ENCODE peak calls at places on chromosomes 6 and 20, in ten cellular contexts. Y, A, I, C, Z, B, U, V, J and E are unnamed samples. For H3K4me1, the result is how much of the 10 kb centered on the place peaks cover.

GRCh38 chr6:35311390-35312075 is 13.9 kb downstream of the DEF6 start:
- DNase-seq in Y (no peak), A (no peak), I (no peak), C (no peak), Z (no peak), B (no peak), U (no peak), V (no peak), J (no peak), E (peak)

GRCh38 chr6:100088009-100088408 is 94.0 kb upstream of the MCHR2 start:
- DNase-seq in Y (no peak), A (no peak), I (no peak), C (no peak), Z (peak), B (no peak), U (no peak), V (no peak), J (no peak), E (no peak)

GRCh38 chr20:10985536-10985935 is 311.7 kb upstream of the JAG1 start:
- DNase-seq in Y (no peak), A (no peak), I (no peak), C (no peak), Z (peak), B (no peak), U (no peak), V (no peak), J (no peak), E (no peak)

GRCh38 chr20:58092353-58092752 is 136.1 kb downstream of the ANKRD60 start:
- DNase-seq in Y (no peak), A (no peak), I (no peak), C (no peak), Z (no peak), B (no peak), U (no peak), V (no peak), J (no peak), E (no peak)

GRCh38 chr20:34954905-34955231 is 738 bp downstream of the GSS start:
- DNase-seq in Y (peak), A (peak), I (no peak), C (no peak), Z (no peak), B (no peak), U (no peak), V (peak), J (no peak), E (peak)

GRCh38 chr6:80143312-80143960 is 37.0 kb downstream of the BCKDHB start:
- DNase-seq in Y (peak), A (peak), I (no peak), C (peak), Z (peak), B (no peak), U (no peak), V (no peak), J (peak), E (peak)

GRCh38 chr6:169785566-169785965 is 34.1 kb downstream of the ERMARD start:
- DNase-seq in Y (no peak), A (no peak), I (no peak), C (no peak), Z (no peak), B (no peak), U (no peak), V (no peak), J (no peak), E (no peak)

GRCh38 chr6:27178001-27178730 is 69.3 kb upstream of the PRSS16 start:
- DNase-seq in Y (peak), A (peak), I (peak), C (peak), Z (peak), B (peak), U (no peak), V (peak), J (no peak), E (peak)

GRCh38 chr6:10237284-10238043 is 177.4 kb downstream of the TFAP2A start:
- DNase-seq in Y (no peak), A (no peak), I (peak), C (no peak), Z (peak), B (no peak), U (no peak), V (no peak), J (no peak), E (peak)

GRCh38 chr6:73391735-73392134 is 2.9 kb upstream of the DDX43 start:
- DNase-seq in Y (no peak), A (no peak), I (no peak), C (no peak), Z (no peak), B (no peak), U (no peak), V (no peak), J (no peak), E (no peak)

GRCh38 chr6:13922750-13923149 is 2.0 kb upstream of the RNF182 start:
- DNase-seq in Y (no peak), A (no peak), I (no peak), C (no peak), Z (no peak), B (no peak), U (no peak), V (no peak), J (no peak), E (no peak)

GRCh38 chr6:162056745-162057144 is 670.8 kb downstream of the PRKN start:
- DNase-seq in Y (no peak), A (no peak), I (no peak), C (peak), Z (no peak), B (peak), U (peak), V (no peak), J (no peak), E (no peak)

GRCh38 chr20:10632681-10633509 is 40.9 kb downstream of the JAG1 start:
- DNase-seq in Y (no peak), A (no peak), I (no peak), C (no peak), Z (peak), B (no peak), U (no peak), V (no peak), J (no peak), E (no peak)

GRCh38 chr6:152356659-152357058 is 280.5 kb downstream of the SYNE1 start:
- DNase-seq in Y (no peak), A (no peak), I (peak), C (no peak), Z (peak), B (no peak), U (no peak), V (no peak), J (no peak), E (no peak)

GRCh38 chr6:45714795-45715507 is 300.7 kb downstream of the CLIC5 start:
- DNase-seq in Y (peak), A (no peak), I (peak), C (no peak), Z (peak), B (peak), U (peak), V (peak), J (no peak), E (peak)

GRCh38 chr6:126228001-126228791 is 111.7 kb upstream of the CENPW start:
- DNase-seq in Y (no peak), A (no peak), I (no peak), C (no peak), Z (no peak), B (peak), U (no peak), V (no peak), J (no peak), E (no peak)

GRCh38 chr6:116087437-116088027 is 13.1 kb upstream of the NT5DC1 start:
- DNase-seq in Y (no peak), A (no peak), I (no peak), C (no peak), Z (peak), B (no peak), U (no peak), V (no peak), J (no peak), E (no peak)

GRCh38 chr20:46552460-46553420 is 2.3 kb upstream of the OCSTAMP start:
- DNase-seq in Y (no peak), A (no peak), I (no peak), C (no peak), Z (no peak), B (no peak), U (no peak), V (no peak), J (no peak), E (peak)

GRCh38 chr20:37379967-37380828 is 34.3 kb downstream of the SRC start:
- DNase-seq in Y (peak), A (no peak), I (no peak), C (no peak), Z (no peak), B (no peak), U (no peak), V (no peak), J (peak), E (peak)

GRCh38 chr20:63082939-63083735 is 76.4 kb upstream of the BHLHE23 start:
- DNase-seq in Y (peak), A (peak), I (no peak), C (peak), Z (no peak), B (no peak), U (no peak), V (no peak), J (peak), E (no peak)
- H3K4me1 ChIP-seq in Y (under half), A (under half), I (under half), C (under half), Z (under half), B (under half), U (under half), V (under half), J (under half), E (under half)

GRCh38 chr20:63083831-63084562 is 77.2 kb upstream of the BHLHE23 start:
- DNase-seq in Y (peak), A (peak), I (no peak), C (peak), Z (no peak), B (no peak), U (no peak), V (no peak), J (peak), E (no peak)

GRCh38 chr20:63080811-63081210 is 74.0 kb upstream of the BHLHE23 start:
- DNase-seq in Y (no peak), A (no peak), I (no peak), C (no peak), Z (no peak), B (no peak), U (no peak), V (no peak), J (no peak), E (no peak)

GRCh38 chr20:63081831-63082230 is 75.1 kb upstream of the BHLHE23 start:
- DNase-seq in Y (peak), A (no peak), I (no peak), C (no peak), Z (no peak), B (no peak), U (no peak), V (no peak), J (peak), E (no peak)

GRCh38 chr20:63081351-63081750 is 74.6 kb upstream of the BHLHE23 start:
- DNase-seq in Y (peak), A (no peak), I (no peak), C (no peak), Z (no peak), B (no peak), U (no peak), V (no peak), J (peak), E (no peak)

DNA sequence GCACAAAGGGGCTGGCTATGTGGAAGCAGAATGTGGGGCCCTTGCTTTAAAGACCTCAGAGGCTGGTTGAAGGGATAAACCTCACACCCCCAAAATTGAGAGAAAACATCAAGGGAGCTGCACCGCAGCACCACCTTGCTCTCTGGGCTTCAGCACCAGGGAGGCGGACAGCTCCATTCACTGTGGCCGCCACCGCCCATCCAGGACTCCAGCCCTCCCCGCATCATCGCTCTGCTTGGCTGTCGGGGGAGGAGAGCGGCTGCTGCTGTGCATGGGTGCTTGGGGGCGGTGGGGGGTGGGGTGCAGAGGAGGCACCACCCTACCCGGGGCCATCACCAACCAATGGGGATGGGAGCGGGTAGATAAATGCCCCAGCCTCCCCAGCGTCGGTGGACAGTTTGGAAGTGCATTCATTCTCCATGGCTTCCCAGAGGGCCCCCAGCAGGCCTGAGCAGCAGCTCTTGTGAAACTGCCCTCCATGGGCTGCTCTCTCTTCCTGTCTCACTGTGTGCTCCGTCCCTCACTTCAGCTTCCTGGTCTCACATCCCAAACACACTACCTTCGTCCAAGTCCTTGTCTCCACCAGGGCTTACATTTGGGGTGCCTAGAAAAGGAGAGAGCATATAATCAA is 75.7 kb upstream of the BHLHE23 start:
- DNase-seq in Y (peak), A (no peak), I (no peak), C (peak), Z (peak), B (peak), U (no peak), V (no peak), J (peak), E (no peak)
- H3K27ac ChIP-seq in Y (no peak), A (no peak), I (no peak), C (no peak), Z (no peak), B (no peak), U (no peak), V (no peak), J (no peak), E (no peak)

GRCh38 chr6:134372603-134373281 is 54.8 kb upstream of the SGK1 start:
- DNase-seq in Y (peak), A (peak), I (no peak), C (no peak), Z (no peak), B (no peak), U (no peak), V (no peak), J (peak), E (peak)
- H3K4me1 ChIP-seq in Y (under half), A (under half), I (under half), C (under half), Z (under half), B (under half), U (under half), V (under half), J (under half), E (under half)

DNA sequence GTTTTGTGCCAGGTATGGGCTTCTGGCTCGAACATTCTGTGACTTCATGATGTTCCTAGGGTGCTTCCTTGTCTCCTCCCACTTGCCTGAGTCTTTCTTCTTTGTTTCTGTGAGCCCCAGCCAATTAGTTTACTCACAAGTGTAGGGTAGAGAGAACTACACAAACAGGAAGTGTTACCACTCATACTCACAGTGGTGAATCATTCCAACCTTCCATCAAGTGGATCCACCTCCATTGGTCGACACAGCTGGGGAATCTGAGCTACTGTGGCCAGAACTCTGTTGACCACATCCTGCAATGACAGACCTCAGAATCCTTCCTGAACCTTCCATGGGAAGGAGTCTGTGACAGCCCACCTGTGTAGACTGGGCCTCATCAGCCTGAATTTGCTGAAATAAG is 76.8 kb downstream of the UNC5CL start:
- DNase-seq in Y (no peak), A (no peak), I (peak), C (no peak), Z (peak), B (no peak), U (no peak), V (no peak), J (no peak), E (no peak)
- H3K27ac ChIP-seq in Y (no peak), A (no peak), I (peak), C (no peak), Z (peak), B (no peak), U (no peak), V (no peak), J (no peak), E (no peak)

DNA sequence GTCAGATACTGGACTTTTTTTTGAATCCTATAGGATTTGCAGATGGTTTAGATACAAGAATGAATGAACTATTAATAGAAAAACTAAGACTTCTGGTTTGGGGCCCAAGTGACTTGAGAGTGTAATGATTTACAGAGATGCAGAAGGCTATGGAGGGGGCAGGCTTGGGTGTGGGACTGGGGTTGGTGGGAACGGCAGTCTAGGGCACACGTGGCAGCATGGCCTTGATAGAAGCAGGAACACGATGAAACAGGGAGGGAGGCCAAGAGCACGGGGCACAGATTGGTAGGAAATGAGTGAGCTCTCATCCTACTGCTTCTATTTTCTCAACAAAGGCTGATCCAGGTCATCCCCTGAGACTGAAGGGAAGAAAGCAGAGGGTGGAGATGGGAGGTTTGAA is 3.4 kb upstream of the UST start:
- DNase-seq in Y (no peak), A (no peak), I (no peak), C (no peak), Z (no peak), B (no peak), U (no peak), V (no peak), J (no peak), E (no peak)
- H3K4me1 ChIP-seq in Y (under half), A (under half), I (under half), C (under half), Z (under half), B (under half), U (under half), V (under half), J (under half), E (under half)

GRCh38 chr20:26167499-26167898 is 470.8 kb upstream of the ZNF337 start:
- DNase-seq in Y (no peak), A (no peak), I (no peak), C (no peak), Z (peak), B (no peak), U (no peak), V (no peak), J (no peak), E (no peak)
- H3K27ac ChIP-seq in Y (no peak), A (no peak), I (no peak), C (no peak), Z (no peak), B (no peak), U (no peak), V (no peak), J (no peak), E (no peak)

DNA sequence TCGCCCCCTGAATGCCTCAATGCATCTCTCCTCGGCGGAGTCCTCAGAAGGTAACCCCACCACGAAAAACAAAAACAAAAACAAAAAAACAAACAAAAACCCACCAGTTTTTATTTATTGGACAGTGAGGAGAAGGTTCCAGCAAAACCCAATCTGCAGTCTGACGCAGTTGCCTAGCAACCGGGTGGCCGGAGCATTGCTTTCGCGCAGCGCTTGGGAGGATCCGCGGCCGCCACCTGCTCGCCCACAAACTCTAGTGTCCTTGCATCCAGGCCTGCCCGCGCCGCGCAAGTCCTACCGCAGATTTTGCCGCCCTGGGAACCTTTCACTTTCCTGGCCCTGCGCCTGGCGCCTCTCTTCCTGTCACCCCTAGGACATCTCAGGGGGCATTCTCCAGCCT is 17.6 kb downstream of the TFAP2B start:
- DNase-seq in Y (no peak), A (no peak), I (no peak), C (peak), Z (no peak), B (no peak), U (no peak), V (no peak), J (no peak), E (no peak)
- H3K4me1 ChIP-seq in Y (under half), A (under half), I (under half), C (under half), Z (under half), B (under half), U (under half), V (under half), J (under half), E (under half)

GRCh38 chr6:168765710-168766109 is 324.7 kb downstream of the SMOC2 start:
- DNase-seq in Y (no peak), A (no peak), I (no peak), C (no peak), Z (no peak), B (no peak), U (no peak), V (no peak), J (no peak), E (no peak)
- H3K27ac ChIP-seq in Y (no peak), A (no peak), I (no peak), C (no peak), Z (no peak), B (no peak), U (no peak), V (no peak), J (no peak), E (no peak)